ENCODE peak calls at places on chromosomes 12 and 14, in five cellular contexts. G is Peyer's patch, O is GM23248, N is right lobe of liver, A is SJSA1. U is an unnamed sample.

GRCh38 chr14:45252356-45253069 is 489 bp downstream of the MIS18BP1 start:
- DNase-seq in G (peak; percentile 36), O (peak; percentile 58), N (no peak), A (no peak), U (no peak)

GRCh38 chr12:92544321-92544720 is 158.5 kb upstream of the PLEKHG7 start:
- DNase-seq in G (no peak), O (no peak), N (no peak), A (no peak), U (no peak)

GRCh38 chr12:131803995-131804521 is 24.1 kb upstream of the MMP17 start:
- DNase-seq in G (no peak), O (peak; percentile 75), N (no peak), A (no peak), U (no peak)

GRCh38 chr12:109346920-109347319 is 780 bp upstream of the MYO1H start:
- DNase-seq in G (no peak), O (no peak), N (no peak), A (no peak), U (no peak)

GRCh38 chr14:101229666-101230065 is 326.1 kb upstream of the RTL1 start:
- DNase-seq in G (no peak), O (no peak), N (no peak), A (no peak), U (no peak)

GRCh38 chr12:57898308-57898970 is 42.9 kb upstream of the ATP23 start:
- DNase-seq in G (peak; percentile 39), O (peak; percentile 15), N (no peak), A (peak; percentile 73), U (no peak)

GRCh38 chr14:73955674-73956073 is 5.6 kb downstream of the COQ6 start:
- DNase-seq in G (no peak), O (no peak), N (no peak), A (no peak), U (no peak)

GRCh38 chr12:51174501-51174900 is 1.6 kb upstream of the TFCP2 start:
- DNase-seq in G (no peak), O (no peak), N (no peak), A (no peak), U (no peak)

GRCh38 chr12:122097641-122098364 is 19.2 kb downstream of the MLXIP start:
- DNase-seq in G (no peak), O (no peak), N (peak; percentile 68), A (no peak), U (peak; percentile 96)

GRCh38 chr12:111405856-111406473 is at the start of gene SH2B3:
- DNase-seq in G (no peak), O (peak; percentile 89), N (peak; percentile 71), A (peak; percentile 70), U (peak; percentile 32)

GRCh38 chr12:110179291-110179690 is 55.1 kb downstream of the IFT81 start:
- DNase-seq in G (no peak), O (peak; percentile 75), N (no peak), A (peak; percentile 61), U (no peak)

GRCh38 chr12:116266220-116266619 is 11.3 kb downstream of the MED13L start:
- DNase-seq in G (no peak), O (peak; percentile 56), N (no peak), A (peak; percentile 58), U (no peak)

GRCh38 chr12:26791328-26791791 is 41.6 kb downstream of the ITPR2 start:
- DNase-seq in G (no peak), O (peak; percentile 32), N (no peak), A (no peak), U (no peak)

GRCh38 chr14:81434230-81434629 is 34.1 kb upstream of the STON2 start:
- DNase-seq in G (no peak), O (no peak), N (no peak), A (no peak), U (no peak)

GRCh38 chr14:54251356-54251755 is 145.5 kb upstream of the CDKN3 start:
- DNase-seq in G (no peak), O (peak; percentile 45), N (no peak), A (no peak), U (no peak)

GRCh38 chr12:78248321-78248720 is 417.6 kb downstream of the NAV3 start:
- DNase-seq in G (no peak), O (peak; percentile 32), N (no peak), A (no peak), U (no peak)

GRCh38 chr14:74875941-74876913 is at the start of gene PROX2:
- DNase-seq in G (peak; percentile 32), O (peak; percentile 40), N (no peak), A (no peak), U (no peak)

GRCh38 chr12:70007687-70008086 is 182.7 kb downstream of the MYRFL start:
- DNase-seq in G (no peak), O (peak; percentile 9), N (no peak), A (no peak), U (no peak)

GRCh38 chr12:13373131-13373530 is 176.6 kb downstream of the EMP1 start:
- DNase-seq in G (no peak), O (peak; percentile 6), N (no peak), A (no peak), U (no peak)

GRCh38 chr12:13375583-13376413 is 179.3 kb downstream of the EMP1 start:
- DNase-seq in G (no peak), O (no peak), N (peak; percentile 70), A (no peak), U (no peak)

GRCh38 chr12:13371797-13372196 is 175.3 kb downstream of the EMP1 start:
- DNase-seq in G (no peak), O (no peak), N (no peak), A (no peak), U (no peak)

GRCh38 chr12:13374783-13375182 is 178.3 kb downstream of the EMP1 start:
- DNase-seq in G (no peak), O (no peak), N (no peak), A (no peak), U (no peak)

DNA sequence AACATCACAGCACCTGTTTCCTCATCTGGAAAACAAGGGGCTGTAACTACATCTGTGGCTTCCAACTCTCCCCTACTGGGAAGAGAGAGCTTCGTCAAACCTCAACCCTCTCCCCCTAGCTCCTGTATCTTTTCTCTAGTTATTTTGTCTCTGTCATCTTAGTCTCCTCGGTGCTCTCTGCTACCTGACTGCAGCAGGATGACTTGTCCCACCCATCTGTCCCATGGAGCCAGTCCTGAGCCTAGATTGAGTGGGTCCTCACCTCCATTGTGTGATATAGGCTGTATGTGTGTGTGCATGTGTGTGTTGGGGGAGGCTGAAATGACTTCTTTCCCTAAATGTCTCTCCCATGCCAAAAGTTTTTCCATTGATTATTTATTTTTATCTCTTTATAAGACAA is 177.3 kb downstream of the EMP1 start:
- DNase-seq in G (no peak), O (no peak), N (no peak), A (no peak), U (no peak)
- H3K27me3 ChIP-seq in G (no peaks in the 10 kb centered on the region), O (peaks cover 30% of the 10 kb centered on the region), N (no peaks in the 10 kb centered on the region), A (no peaks in the 10 kb centered on the region), U (no peaks in the 10 kb centered on the region)

GRCh38 chr14:37598085-37598972 is 2.9 kb downstream of the TTC6 start:
- DNase-seq in G (no peak), O (no peak), N (no peak), A (no peak), U (peak; percentile 32)

GRCh38 chr14:37598973-37599526 is 3.6 kb downstream of the TTC6 start:
- DNase-seq in G (no peak), O (no peak), N (no peak), A (no peak), U (no peak)

GRCh38 chr14:37600880-37601741 is 5.7 kb downstream of the TTC6 start:
- DNase-seq in G (no peak), O (no peak), N (no peak), A (no peak), U (no peak)

GRCh38 chr14:37601849-37602248 is 6.4 kb downstream of the TTC6 start:
- DNase-seq in G (no peak), O (no peak), N (no peak), A (no peak), U (no peak)

DNA sequence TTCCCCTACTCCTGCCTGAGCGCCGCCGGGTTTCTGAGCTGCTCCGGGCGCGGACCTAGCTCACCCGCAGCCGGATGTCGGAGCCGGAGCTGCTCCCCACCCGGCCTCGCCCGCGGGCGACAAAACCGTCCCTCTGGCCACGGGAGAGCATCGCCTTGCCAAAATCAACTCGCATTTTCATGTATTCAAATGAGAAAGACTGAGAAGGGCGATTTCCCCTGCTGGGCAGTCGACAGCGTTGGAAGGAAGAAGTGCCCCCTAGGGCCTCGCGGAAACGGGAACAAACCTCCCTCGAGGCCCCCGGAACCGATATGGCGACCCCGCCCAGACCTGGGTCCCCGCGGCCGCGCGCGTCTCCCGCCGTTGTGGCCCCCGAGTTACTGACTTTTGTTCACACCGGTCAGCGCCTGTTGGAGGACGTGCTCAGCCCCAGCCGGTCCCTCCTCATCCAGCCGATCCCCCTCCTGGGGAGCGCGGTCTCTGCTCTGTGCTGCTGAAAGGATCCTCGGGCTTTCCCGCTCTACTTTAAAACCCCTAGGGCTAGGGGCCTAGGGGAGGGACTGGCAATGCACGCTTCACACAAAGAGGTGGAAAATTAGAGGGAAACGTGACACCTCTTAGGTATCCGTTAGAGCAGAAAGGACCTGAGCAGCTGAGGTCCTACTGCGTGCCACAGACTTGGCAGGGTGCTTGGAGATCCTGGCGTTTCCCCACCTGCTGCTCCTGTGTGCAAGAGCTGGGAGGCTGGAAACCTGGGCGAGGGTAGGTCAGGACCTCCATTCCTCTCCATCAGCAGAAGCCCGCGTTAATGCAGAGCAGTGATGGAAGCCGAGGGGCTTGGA is 4.3 kb downstream of the TTC6 start:
- DNase-seq in G (no peak), O (peak; percentile 35), N (no peak), A (no peak), U (peak; percentile 15)
- H3K27me3 ChIP-seq in G (no peaks in the 10 kb centered on the region), O (peaks cover 93% of the 10 kb centered on the region), N (no peaks in the 10 kb centered on the region), A (peaks cover 48% of the 10 kb centered on the region), U (peaks cover 21% of the 10 kb centered on the region)

DNA sequence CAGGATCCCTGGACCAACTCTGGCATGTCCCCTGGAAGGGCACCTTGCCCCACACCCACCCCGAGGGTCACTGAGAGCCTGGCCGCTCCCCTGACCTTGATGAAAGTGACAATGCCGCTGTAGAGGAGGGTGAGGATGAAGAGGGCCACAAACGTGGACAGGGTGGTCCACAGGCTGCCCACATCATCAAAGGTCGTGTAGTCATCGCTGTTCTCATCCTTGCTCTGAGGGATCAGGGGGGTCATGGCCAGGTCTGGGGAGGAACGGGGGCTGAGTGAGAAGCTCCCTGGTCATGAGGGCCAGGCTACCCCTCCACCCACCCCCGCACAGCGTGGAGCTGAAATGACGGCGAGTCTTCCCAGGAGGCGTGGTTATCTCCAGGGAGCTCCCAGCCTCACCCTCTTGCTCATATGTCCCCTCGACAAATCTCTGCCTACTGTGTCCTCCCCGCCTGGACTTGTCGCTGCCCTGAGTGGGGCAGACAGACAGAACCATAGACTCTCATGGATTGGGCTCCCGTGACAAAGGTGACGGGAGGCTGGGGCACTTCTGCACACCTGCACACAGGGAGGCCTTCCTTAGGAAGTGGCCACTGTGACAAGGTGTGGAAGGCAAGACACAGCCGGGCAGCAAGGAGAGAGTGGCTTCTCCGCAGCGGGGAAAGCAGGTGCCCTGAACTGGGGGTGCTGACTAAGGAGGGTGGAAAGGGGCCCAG is 311.1 kb downstream of the TMEM121 start:
- DNase-seq in G (no peak), O (no peak), N (no peak), A (no peak), U (no peak)
- H3K27me3 ChIP-seq in G (no peaks in the 10 kb centered on the region), O (no peaks in the 10 kb centered on the region), N (no peaks in the 10 kb centered on the region), A (no peaks in the 10 kb centered on the region), U (no peaks in the 10 kb centered on the region)

GRCh38 chr12:114400395-114400794 is 5.5 kb downstream of the TBX5 start:
- DNase-seq in G (no peak), O (peak; percentile 73), N (no peak), A (no peak), U (no peak)

GRCh38 chr12:114400925-114401324 is 5.0 kb downstream of the TBX5 start:
- DNase-seq in G (no peak), O (peak; percentile 95), N (no peak), A (no peak), U (no peak)

GRCh38 chr12:114397978-114398881 is 7.7 kb downstream of the TBX5 start:
- DNase-seq in G (no peak), O (no peak), N (no peak), A (no peak), U (no peak)

GRCh38 chr12:114401346-114402320 is 4.3 kb downstream of the TBX5 start:
- DNase-seq in G (no peak), O (peak; percentile 69), N (no peak), A (no peak), U (no peak)

GRCh38 chr12:114399664-114400211 is 6.2 kb downstream of the TBX5 start:
- DNase-seq in G (no peak), O (peak; percentile 77), N (no peak), A (no peak), U (no peak)
- H3K27me3 ChIP-seq in G (no peaks in the 10 kb centered on the region), O (no peaks in the 10 kb centered on the region), N (peaks cover 7% of the 10 kb centered on the region), A (peaks cover 12% of the 10 kb centered on the region), U (peaks cover 70% of the 10 kb centered on the region)

U was measured in pancreas.